ENCODE peak calls at places on chromosome 2, in nine cellular contexts. J, G, U, B, D, I, Y, K and R are unnamed samples.

GRCh38 chr2:45177870-45178269 is 168.6 kb upstream of the SIX2 start:
- DNase-seq in J (no peak), G (no peak), U (no peak), B (no peak), D (peak), I (peak), Y (no peak), K (no peak), R (peak)

GRCh38 chr2:60366178-60366577 is 187.3 kb downstream of the BCL11A start:
- DNase-seq in J (peak), G (no peak), U (no peak), B (peak), D (no peak), I (no peak), Y (no peak), K (no peak), R (no peak)

GRCh38 chr2:117856415-117857210 is 42.1 kb downstream of the DDX18 start:
- DNase-seq in J (no peak), G (no peak), U (no peak), B (no peak), D (peak), I (peak), Y (no peak), K (no peak), R (peak)

GRCh38 chr2:241616168-241617125 is 20.5 kb downstream of the THAP4 start:
- DNase-seq in J (peak), G (peak), U (no peak), B (no peak), D (no peak), I (no peak), Y (no peak), K (peak), R (no peak)

GRCh38 chr2:196399736-196400691 is 228.6 kb upstream of the STK17B start:
- DNase-seq in J (peak), G (no peak), U (no peak), B (no peak), D (peak), I (peak), Y (no peak), K (no peak), R (no peak)

GRCh38 chr2:72497761-72498160 is 328.1 kb downstream of the EXOC6B start:
- DNase-seq in J (no peak), G (no peak), U (no peak), B (no peak), D (no peak), I (no peak), Y (no peak), K (no peak), R (no peak)

GRCh38 chr2:121595012-121595891 is 54.0 kb downstream of the CLASP1 start:
- DNase-seq in J (no peak), G (no peak), U (no peak), B (no peak), D (no peak), I (no peak), Y (no peak), K (no peak), R (no peak)

GRCh38 chr2:163247151-163247872 is 408.7 kb upstream of the KCNH7 start:
- DNase-seq in J (no peak), G (no peak), U (no peak), B (no peak), D (no peak), I (no peak), Y (no peak), K (no peak), R (no peak)

GRCh38 chr2:58271826-58272225 is 30.7 kb upstream of the FANCL start:
- DNase-seq in J (no peak), G (no peak), U (no peak), B (no peak), D (no peak), I (no peak), Y (no peak), K (no peak), R (no peak)

GRCh38 chr2:109604597-109604996 is 9.2 kb downstream of the SEPTIN10 start:
- DNase-seq in J (peak), G (no peak), U (no peak), B (no peak), D (peak), I (peak), Y (no peak), K (no peak), R (peak)

GRCh38 chr2:101367508-101367907 is 19.8 kb downstream of the CREG2 start:
- DNase-seq in J (no peak), G (no peak), U (no peak), B (no peak), D (no peak), I (no peak), Y (no peak), K (no peak), R (no peak)

GRCh38 chr2:64669288-64669687 is 15.6 kb upstream of the SERTAD2 start:
- DNase-seq in J (no peak), G (no peak), U (no peak), B (no peak), D (no peak), I (no peak), Y (no peak), K (no peak), R (no peak)

GRCh38 chr2:232236200-232236599 is 142.4 kb upstream of the ALPP start:
- DNase-seq in J (no peak), G (no peak), U (no peak), B (no peak), D (no peak), I (no peak), Y (no peak), K (no peak), R (peak)

GRCh38 chr2:38146302-38146916 is 70.5 kb upstream of the CYP1B1 start:
- DNase-seq in J (peak), G (no peak), U (no peak), B (peak), D (peak), I (peak), Y (no peak), K (no peak), R (peak)

GRCh38 chr2:69385443-69386151 is 1.4 kb downstream of the GFPT1 start:
- DNase-seq in J (no peak), G (no peak), U (no peak), B (peak), D (peak), I (no peak), Y (no peak), K (peak), R (no peak)

GRCh38 chr2:237791977-237792727 is 6.4 kb upstream of the RBM44 start:
- DNase-seq in J (no peak), G (no peak), U (no peak), B (no peak), D (peak), I (peak), Y (no peak), K (no peak), R (peak)

GRCh38 chr2:112836695-112837117 is at the start of gene IL1B:
- DNase-seq in J (no peak), G (no peak), U (no peak), B (no peak), D (peak), I (peak), Y (no peak), K (no peak), R (no peak)

GRCh38 chr2:26384183-26384582 is 17.5 kb upstream of the DRC1 start:
- DNase-seq in J (no peak), G (no peak), U (no peak), B (no peak), D (no peak), I (no peak), Y (no peak), K (no peak), R (no peak)

GRCh38 chr2:207813221-207813916 is 43.7 kb upstream of the FZD5 start:
- DNase-seq in J (no peak), G (no peak), U (peak), B (no peak), D (no peak), I (no peak), Y (no peak), K (no peak), R (no peak)

DNA sequence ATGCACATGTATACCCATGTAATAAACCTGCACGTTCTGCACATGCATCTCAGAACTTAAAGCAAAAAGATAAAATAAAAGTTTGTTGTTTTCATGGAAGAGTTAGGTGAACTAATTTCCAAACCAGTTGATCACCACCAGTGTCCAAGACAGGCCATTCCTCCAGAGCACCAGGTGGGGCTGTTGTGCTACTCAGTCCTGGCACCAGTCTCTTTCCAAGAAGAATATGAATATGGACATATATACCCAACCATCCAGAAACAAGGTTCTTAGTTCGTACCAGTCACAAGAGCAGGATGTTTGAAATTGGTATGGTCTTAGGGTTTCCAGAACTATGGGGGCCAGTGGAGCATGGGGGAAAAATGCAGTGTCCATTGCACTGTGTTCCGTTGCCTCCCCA is 17.2 kb upstream of the TNP1 start:
- DNase-seq in J (no peak), G (no peak), U (no peak), B (no peak), D (peak), I (no peak), Y (no peak), K (no peak), R (no peak)
- TF ChIP-seq CTCF in J (no peak), G (no peak), U (no peak), B (no peak), D (no peak), I (peak), Y (no peak), K (no peak), R (peak)

DNA sequence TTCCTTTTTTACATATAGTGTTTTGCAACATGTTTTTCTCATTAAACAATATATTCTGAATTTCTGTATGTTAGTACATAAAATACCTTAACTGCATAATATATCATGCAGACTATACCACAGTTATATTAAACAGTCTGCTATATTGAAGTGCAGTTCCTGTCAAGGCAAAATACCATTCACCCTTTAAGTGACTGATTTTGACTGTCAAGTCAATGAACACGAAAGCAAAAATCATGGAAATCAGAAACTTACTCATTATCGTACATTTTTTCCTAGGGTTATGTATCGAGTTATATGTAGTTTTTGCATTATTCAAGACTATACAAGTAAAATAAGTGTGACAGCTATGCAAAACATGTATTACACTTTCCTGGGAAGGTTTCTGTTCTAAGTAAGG is 361.6 kb upstream of the MAP2 start:
- DNase-seq in J (no peak), G (no peak), U (no peak), B (no peak), D (no peak), I (no peak), Y (no peak), K (no peak), R (no peak)
- TF ChIP-seq CTCF in J (no peak), G (no peak), U (no peak), B (no peak), D (no peak), I (no peak), Y (no peak), K (no peak), R (no peak)

DNA sequence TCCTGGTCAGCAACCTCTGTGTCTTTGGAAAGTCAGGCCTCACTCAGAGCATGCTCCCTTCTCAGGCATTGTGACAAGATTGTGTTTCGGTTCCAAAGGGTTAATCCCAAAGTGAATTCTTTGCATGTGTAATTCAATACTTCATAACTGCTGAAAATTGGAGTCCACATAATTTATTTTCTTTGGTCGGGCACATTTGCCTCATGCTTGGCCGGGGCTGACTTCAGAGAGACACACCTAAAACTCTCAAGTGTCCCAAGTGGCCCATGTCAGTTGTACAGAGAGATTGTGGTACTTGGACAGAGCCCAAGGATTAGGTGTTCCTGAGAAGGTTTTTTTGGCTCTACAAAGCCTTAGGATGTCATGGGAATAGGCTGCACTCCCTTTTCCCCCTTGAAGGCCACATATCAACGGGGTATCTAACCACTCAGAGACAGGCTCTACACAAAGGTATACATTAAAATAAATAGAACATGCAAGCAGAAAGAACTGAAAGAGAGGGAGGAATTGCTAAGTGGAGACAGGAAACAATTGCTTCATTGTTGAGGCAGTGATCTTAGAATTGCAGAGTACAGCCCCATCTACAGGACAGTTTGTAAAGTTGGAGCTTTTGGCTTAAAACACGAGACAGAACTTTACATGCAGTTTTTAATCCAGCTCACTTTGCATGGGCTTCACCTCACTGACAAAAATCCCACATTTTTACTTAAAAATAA is 1232.3 kb upstream of the ZEB2 start:
- DNase-seq in J (peak), G (no peak), U (peak), B (no peak), D (peak), I (peak), Y (no peak), K (no peak), R (peak)
- TF ChIP-seq CTCF in J (peak), G (peak), U (peak), B (peak), D (peak), I (peak), Y (no peak), K (peak), R (peak)

DNA sequence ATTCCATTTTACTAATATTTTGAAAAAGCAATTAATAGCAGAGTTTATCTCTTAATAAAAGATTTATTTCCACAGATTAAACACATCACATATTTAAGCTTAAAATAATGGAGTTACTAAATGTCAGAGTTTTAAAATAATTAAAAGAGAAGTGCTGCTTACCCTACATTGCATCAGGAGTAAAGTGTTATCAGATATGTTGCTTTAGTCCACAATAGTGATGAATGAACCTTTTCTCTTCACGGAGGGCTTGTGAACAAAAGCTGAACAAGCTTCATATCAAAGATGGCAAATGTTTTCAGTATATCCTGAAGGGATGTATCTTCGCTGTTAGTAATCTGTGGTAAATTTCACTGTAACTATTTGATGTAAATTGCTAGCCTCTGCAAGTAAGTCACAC is 69.4 kb upstream of the TTC27 start:
- DNase-seq in J (no peak), G (no peak), U (no peak), B (no peak), D (no peak), I (no peak), Y (no peak), K (no peak), R (no peak)
- TF ChIP-seq CTCF in J (no peak), G (no peak), U (no peak), B (no peak), D (no peak), I (no peak), Y (no peak), K (no peak), R (no peak)

GRCh38 chr2:161556440-161556839 is 67.8 kb upstream of the SLC4A10 start:
- DNase-seq in J (no peak), G (no peak), U (no peak), B (no peak), D (no peak), I (no peak), Y (no peak), K (no peak), R (no peak)
- TF ChIP-seq CTCF in J (no peak), G (no peak), U (peak), B (no peak), D (no peak), I (peak), Y (no peak), K (no peak), R (no peak)

GRCh38 chr2:10522726-10523405 is 74.7 kb upstream of the ODC1 start:
- DNase-seq in J (peak), G (no peak), U (no peak), B (no peak), D (no peak), I (no peak), Y (no peak), K (no peak), R (no peak)
- TF ChIP-seq CTCF in J (no peak), G (no peak), U (no peak), B (no peak), D (no peak), I (no peak), Y (no peak), K (no peak), R (no peak)

GRCh38 chr2:96870631-96871255 is 863 bp upstream of the SEMA4C start:
- DNase-seq in J (peak), G (peak), U (no peak), B (peak), D (peak), I (no peak), Y (peak), K (peak), R (no peak)

GRCh38 chr2:96867756-96868554 is 1.9 kb downstream of the SEMA4C start:
- DNase-seq in J (no peak), G (no peak), U (no peak), B (no peak), D (no peak), I (no peak), Y (no peak), K (no peak), R (no peak)

GRCh38 chr2:96869824-96870630 is at the start of gene SEMA4C:
- DNase-seq in J (peak), G (no peak), U (peak), B (peak), D (peak), I (no peak), Y (peak), K (peak), R (no peak)

GRCh38 chr2:96868555-96869280 is 1.2 kb downstream of the SEMA4C start:
- DNase-seq in J (peak), G (peak), U (peak), B (peak), D (peak), I (peak), Y (peak), K (peak), R (no peak)

DNA sequence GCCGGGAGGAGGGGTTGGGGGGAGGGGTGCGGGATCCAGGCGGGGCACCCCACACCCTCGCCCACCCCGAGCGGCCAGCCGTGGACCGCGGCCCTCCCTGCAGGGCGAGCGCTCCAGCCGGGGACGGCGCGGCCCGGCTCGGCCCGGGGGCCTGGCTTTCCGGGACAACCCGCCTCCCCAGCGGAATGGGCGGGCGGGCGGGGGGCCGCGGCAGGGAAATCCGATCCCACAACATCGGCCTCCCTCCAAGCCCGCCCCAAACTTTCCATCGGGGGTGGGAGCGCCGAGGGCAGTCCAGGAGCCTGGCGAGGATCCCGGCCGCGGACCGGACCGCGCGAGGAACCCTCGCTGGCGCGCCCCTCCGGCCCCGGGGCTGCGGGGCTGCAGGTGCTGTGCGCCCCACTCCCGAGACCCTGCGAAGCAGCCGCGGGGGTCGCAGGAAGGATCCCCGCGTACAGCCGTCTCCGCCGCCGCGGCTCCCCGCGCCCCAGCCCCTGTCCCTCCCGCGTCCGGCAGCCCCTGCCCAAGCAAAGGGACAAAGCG is 528 bp downstream of the SEMA4C start:
- DNase-seq in J (peak), G (peak), U (no peak), B (peak), D (peak), I (peak), Y (no peak), K (peak), R (no peak)
- TF ChIP-seq CTCF in J (peak), G (no peak), U (peak), B (no peak), D (no peak), I (peak), Y (no peak), K (peak), R (no peak)

GRCh38 chr2:224146356-224147160 is 107.5 kb upstream of the SERPINE2 start:
- DNase-seq in J (no peak), G (no peak), U (no peak), B (peak), D (peak), I (no peak), Y (no peak), K (no peak), R (no peak)

GRCh38 chr2:224143521-224143920 is 104.4 kb upstream of the SERPINE2 start:
- DNase-seq in J (no peak), G (no peak), U (no peak), B (no peak), D (no peak), I (no peak), Y (no peak), K (no peak), R (no peak)

GRCh38 chr2:224141304-224141703 is 102.2 kb upstream of the SERPINE2 start:
- DNase-seq in J (no peak), G (no peak), U (no peak), B (no peak), D (no peak), I (no peak), Y (no peak), K (no peak), R (no peak)

GRCh38 chr2:224145751-224146355 is 106.8 kb upstream of the SERPINE2 start:
- DNase-seq in J (no peak), G (no peak), U (no peak), B (peak), D (peak), I (peak), Y (no peak), K (peak), R (peak)

DNA sequence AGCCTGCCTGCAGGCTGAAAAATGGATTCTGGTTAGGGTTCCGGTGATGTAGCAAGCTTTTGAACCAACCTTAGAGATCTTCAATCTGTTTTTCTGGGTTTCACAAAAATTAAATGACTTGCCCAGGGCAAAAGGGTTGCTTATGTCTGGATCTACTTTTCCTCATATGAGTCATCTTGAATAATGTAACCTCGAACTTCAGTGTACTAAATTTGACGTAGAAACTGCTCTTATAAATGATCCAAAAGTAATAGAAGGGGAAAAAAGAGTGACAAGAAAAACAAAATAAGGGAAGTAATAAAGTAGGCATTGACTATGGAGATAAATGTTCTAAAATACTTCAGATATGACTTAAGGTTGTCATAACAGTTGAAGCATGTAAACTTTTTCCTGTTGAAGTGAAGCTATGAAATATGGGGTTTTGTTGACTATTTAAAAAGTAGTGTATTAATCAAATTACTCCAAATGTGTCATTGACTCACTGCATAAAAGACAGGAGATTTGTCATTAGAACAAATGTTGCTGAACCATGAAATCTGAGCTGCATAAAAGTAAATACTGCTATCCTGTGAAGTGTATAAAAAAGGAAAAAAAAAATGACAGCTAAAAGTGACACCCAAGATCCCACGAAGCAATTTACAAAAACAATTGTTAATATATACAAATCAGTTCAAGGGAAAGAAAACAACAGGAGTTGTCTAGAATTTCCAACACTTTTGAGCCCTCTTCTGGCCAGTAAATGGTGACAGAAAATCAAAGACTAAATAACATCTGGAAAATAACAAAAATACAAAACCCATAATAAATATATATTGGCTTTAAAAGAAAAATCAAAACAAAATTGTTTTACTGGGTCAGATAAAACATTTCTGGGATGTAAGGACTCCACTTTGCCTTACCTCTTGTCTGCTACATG is 103.6 kb upstream of the SERPINE2 start:
- DNase-seq in J (no peak), G (no peak), U (no peak), B (no peak), D (peak), I (peak), Y (no peak), K (no peak), R (peak)
- TF ChIP-seq CTCF in J (no peak), G (no peak), U (no peak), B (no peak), D (peak), I (peak), Y (no peak), K (no peak), R (peak)